ENCODE peak calls at places on chromosomes 11 and 22, in five cellular contexts. G is fibroblast of mammary gland; D is left ventricle myocardium inferior; O is naive thymus-derived CD4-positive, alpha-beta T cell; N is ovary. R is an unnamed sample.

GRCh38 chr11:117454564-117454917 is 126.9 kb downstream of the CEP164 start:
- DNase-seq in G (no peak), D (no peak), O (no peak), N (no peak), R (no peak)

GRCh38 chr11:7611411-7611810 is 61.9 kb downstream of the CYB5R2 start:
- DNase-seq in G (no peak), D (no peak), O (no peak), N (no peak), R (no peak)

GRCh38 chr11:60130496-60130895 is 42.0 kb downstream of the MS4A2 start:
- DNase-seq in G (peak; percentile 1), D (no peak), O (no peak), N (no peak), R (no peak)

GRCh38 chr11:58739725-58740430 is 8.1 kb upstream of the GLYAT start:
- DNase-seq in G (no peak), D (no peak), O (no peak), N (no peak), R (no peak)

GRCh38 chr11:18001191-18001590 is 11.7 kb downstream of the SERGEF start:
- DNase-seq in G (no peak), D (no peak), O (no peak), N (no peak), R (no peak)

GRCh38 chr11:130581631-130582030 is 133.2 kb downstream of the ADAMTS15 start:
- DNase-seq in G (no peak), D (no peak), O (no peak), N (no peak), R (no peak)

GRCh38 chr11:66123902-66124301 is 53.8 kb downstream of the PACS1 start:
- DNase-seq in G (no peak), D (no peak), O (no peak), N (no peak), R (no peak)

GRCh38 chr22:45240810-45241631 is at the start of gene KIAA0930:
- DNase-seq in G (peak; percentile 61), D (peak; percentile 82), O (peak; percentile 74), N (peak; percentile 85), R (peak; percentile 92)

GRCh38 chr11:69480547-69481392 is 693 bp upstream of the LINC01488 start:
- DNase-seq in G (peak; percentile 86), D (peak; percentile 79), O (no peak), N (no peak), R (peak; percentile 87)

GRCh38 chr22:27751277-27752070 is 50.1 kb downstream of the MN1 start:
- DNase-seq in G (no peak), D (no peak), O (no peak), N (no peak), R (no peak)

GRCh38 chr11:35267504-35267903 is 128.5 kb downstream of the CD44 start:
- DNase-seq in G (peak; percentile 87), D (no peak), O (no peak), N (no peak), R (no peak)

GRCh38 chr22:31449521-31449920 is 40.1 kb downstream of the EIF4ENIF1 start:
- DNase-seq in G (no peak), D (no peak), O (no peak), N (no peak), R (no peak)

GRCh38 chr11:10619281-10619680 is 50.8 kb upstream of the LYVE1 start:
- DNase-seq in G (no peak), D (no peak), O (no peak), N (no peak), R (no peak)

GRCh38 chr11:96263361-96263763 is 79.6 kb downstream of the MAML2 start:
- DNase-seq in G (peak; percentile 90), D (no peak), O (no peak), N (no peak), R (no peak)

GRCh38 chr22:29032014-29032475 is 29.6 kb downstream of the C22orf31 start:
- DNase-seq in G (no peak), D (no peak), O (no peak), N (no peak), R (no peak)
- H3K4me3 ChIP-seq in G (no peak overlapping the region), D (no peak overlapping the region), O (no peak overlapping the region), N (no peak overlapping the region), R (no peak overlapping the region)

GRCh38 chr11:112174789-112175595 is at the start of gene BCO2:
- DNase-seq in G (peak; percentile 69), D (peak; percentile 84), O (no peak), N (peak; percentile 71), R (peak; percentile 91)
- H3K4me3 ChIP-seq in G (peak within 1 kb of the TSS; percentile 26), D (peak within 1 kb of the TSS; percentile 65), O (peak within 1 kb of the TSS; percentile 28), N (peak within 1 kb of the TSS; percentile 21), R (peak within 1 kb of the TSS; percentile 31)

DNA sequence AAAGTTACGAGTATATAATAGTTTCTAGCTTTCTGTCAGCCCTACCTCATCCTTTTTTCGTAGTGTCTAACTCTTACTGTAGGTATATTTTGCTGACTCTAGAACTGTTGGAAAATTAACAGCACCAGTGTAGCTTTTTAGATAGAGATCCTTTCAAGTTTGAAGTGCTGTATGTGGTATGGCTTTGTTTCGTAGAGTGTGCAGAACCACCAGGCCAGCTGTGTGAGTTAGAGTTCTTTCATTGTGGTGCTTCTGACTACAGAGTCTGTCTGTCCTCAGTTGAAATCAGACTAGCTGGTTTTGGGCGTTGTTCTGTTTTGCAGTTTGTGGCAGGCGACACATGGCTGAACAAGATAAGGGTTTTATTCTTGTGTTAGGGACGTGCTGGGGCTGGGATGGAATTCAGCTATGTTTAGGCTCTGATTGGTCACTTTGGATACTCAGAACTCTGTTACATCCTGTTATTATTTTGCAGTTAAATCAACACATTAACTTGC is 3.2 kb downstream of the ARHGEF12 start:
- DNase-seq in G (peak; percentile 35), D (no peak), O (no peak), N (no peak), R (no peak)
- H3K4me3 ChIP-seq in G (peak overlapping the region; percentile 33), D (peak overlapping the region; percentile 92), O (no peak overlapping the region), N (peak overlapping the region; percentile 67), R (peak overlapping the region; percentile 70)

GRCh38 chr11:126627376-126627775 is 271.9 kb downstream of the ST3GAL4 start:
- DNase-seq in G (no peak), D (no peak), O (no peak), N (no peak), R (no peak)

GRCh38 chr11:126628450-126628789 is 272.9 kb downstream of the ST3GAL4 start:
- DNase-seq in G (no peak), D (no peak), O (no peak), N (no peak), R (no peak)

GRCh38 chr11:126630893-126631292 is 275.4 kb downstream of the ST3GAL4 start:
- DNase-seq in G (no peak), D (no peak), O (no peak), N (no peak), R (no peak)

GRCh38 chr11:126630488-126630887 is 275.0 kb downstream of the ST3GAL4 start:
- DNase-seq in G (no peak), D (no peak), O (no peak), N (no peak), R (no peak)

GRCh38 chr11:126628790-126629621 is 273.5 kb downstream of the ST3GAL4 start:
- DNase-seq in G (peak; percentile 89), D (no peak), O (no peak), N (no peak), R (no peak)
- H3K4me3 ChIP-seq in G (no peak overlapping the region), D (no peak overlapping the region), O (no peak overlapping the region), N (no peak overlapping the region), R (no peak overlapping the region)

GRCh38 chr22:35301370-35301874 is 1.7 kb downstream of the TOM1 start:
- DNase-seq in G (peak; percentile 99), D (no peak), O (no peak), N (no peak), R (no peak)
- H3K4me3 ChIP-seq in G (peak overlapping the region; percentile 84), D (peak overlapping the region; percentile 90), O (no peak overlapping the region), N (no peak overlapping the region), R (no peak overlapping the region)

GRCh38 chr11:62857541-62857982 is 18.2 kb upstream of the WDR74 start:
- DNase-seq in G (no peak), D (no peak), O (no peak), N (no peak), R (no peak)
- H3K4me3 ChIP-seq in G (peak overlapping the region; percentile 6), D (no peak overlapping the region), O (no peak overlapping the region), N (no peak overlapping the region), R (no peak overlapping the region)

DNA sequence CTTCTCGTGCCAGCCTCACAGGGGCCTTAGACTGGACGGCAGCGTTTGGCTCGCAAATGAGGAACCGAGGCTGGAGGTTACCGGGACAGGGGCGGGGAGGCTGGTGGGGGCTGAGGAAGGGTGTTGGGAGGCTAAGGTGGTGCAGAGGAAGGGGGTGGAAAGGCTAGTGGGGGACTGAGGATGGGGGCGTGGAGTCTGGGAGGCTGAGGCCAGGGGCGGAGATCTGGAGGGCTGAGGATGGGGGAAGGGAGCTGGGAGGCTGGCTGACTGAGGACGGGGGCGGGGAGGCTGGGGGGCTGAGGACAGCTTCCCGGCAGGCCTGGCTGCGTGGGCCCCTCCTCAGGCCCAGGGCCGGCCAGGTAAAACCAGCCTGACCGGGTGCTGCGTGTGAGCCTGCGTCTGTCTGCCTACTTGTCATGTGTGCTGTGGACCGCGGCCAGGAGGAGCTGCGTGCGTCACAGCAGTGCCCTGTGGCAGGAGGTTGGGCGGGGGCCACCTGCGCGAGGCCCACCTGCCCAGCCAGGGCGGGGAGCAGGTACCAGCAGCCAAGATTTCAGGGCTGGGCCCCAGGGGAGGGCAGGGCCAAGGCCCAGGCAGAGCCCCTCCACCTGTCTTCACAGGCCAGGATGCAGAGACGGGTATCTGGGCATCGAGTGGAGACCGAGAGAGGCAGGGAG is 9.4 kb upstream of the PIM3 start:
- DNase-seq in G (peak; percentile 53), D (no peak), O (no peak), N (no peak), R (no peak)
- H3K4me3 ChIP-seq in G (no peak overlapping the region), D (no peak overlapping the region), O (no peak overlapping the region), N (no peak overlapping the region), R (no peak overlapping the region)

GRCh38 chr11:26571861-26572654 is at the start of gene MUC15:
- DNase-seq in G (no peak), D (no peak), O (no peak), N (no peak), R (no peak)
- H3K4me3 ChIP-seq in G (no peak within 1 kb of the TSS), D (no peak within 1 kb of the TSS), O (no peak within 1 kb of the TSS), N (no peak within 1 kb of the TSS), R (no peak within 1 kb of the TSS)